ENCODE peak calls at places on chromosomes 3 and 15, in nine cellular contexts. E is activated T-helper 1 cell treated with anti-CD3 and anti-CD28 coated beads, Interleukin-12 subunit alpha, Interleukin-12 subunit beta, Interleukin-2, Interleukin-4 antibody, amounts not matched to agents 30 ng/mL and 10 ng/mL and 1 ng/mL, durations not matched to agents 14 hours and 24 hours and 36 hours; N is foreskin fibroblast; L is fibroblast of pulmonary artery; M is left cardiac atrium; W is substantia nigra; U is iPS DF 6.9; G is activated T-cell treated with anti-CD3 and anti-CD28 coated beads for 48 hours; T is effector memory CD4-positive, alpha-beta T cell. F is an unnamed sample.

GRCh38 chr15:25439456-25439836 is 622 bp upstream of the UBE3A start:
- DNase-seq in E (no peak), N (peak), L (peak), M (no peak), W (no peak), U (no peak), G (no peak), T (no peak), F (no peak)

GRCh38 chr15:62799037-62799436 is 243.5 kb upstream of the TPM1 start:
- DNase-seq in E (no peak), N (no peak), L (no peak), M (no peak), W (no peak), U (no peak), G (no peak), T (no peak), F (no peak)

GRCh38 chr15:92618121-92618520 is 37.5 kb downstream of the FAM174B start:
- DNase-seq in E (no peak), N (no peak), L (no peak), M (no peak), W (no peak), U (no peak), G (no peak), T (no peak), F (no peak)

GRCh38 chr3:66297917-66298316 is 77.1 kb downstream of the SLC25A26 start:
- DNase-seq in E (no peak), N (no peak), L (peak), M (no peak), W (no peak), U (no peak), G (no peak), T (no peak), F (no peak)

GRCh38 chr3:192901435-192901834 is 16.2 kb downstream of the MB21D2 start:
- DNase-seq in E (no peak), N (peak), L (peak), M (no peak), W (no peak), U (no peak), G (no peak), T (no peak), F (peak)

GRCh38 chr15:80179025-80179759 is 26.4 kb downstream of the FAH start:
- DNase-seq in E (no peak), N (peak), L (peak), M (no peak), W (no peak), U (no peak), G (no peak), T (no peak), F (peak)

GRCh38 chr3:170356596-170357175 is 829 bp upstream of the SKIL start:
- DNase-seq in E (peak), N (peak), L (peak), M (peak), W (peak), U (no peak), G (peak), T (peak), F (no peak)

GRCh38 chr3:66047321-66048050 is 8.8 kb upstream of the MAGI1 start:
- DNase-seq in E (no peak), N (peak), L (peak), M (peak), W (no peak), U (no peak), G (no peak), T (no peak), F (peak)

GRCh38 chr3:50165388-50166308 is 10.5 kb downstream of the SEMA3F start:
- DNase-seq in E (no peak), N (peak), L (peak), M (peak), W (peak), U (no peak), G (no peak), T (no peak), F (no peak)

GRCh38 chr3:47612178-47612577 is 33.5 kb upstream of the CSPG5 start:
- DNase-seq in E (no peak), N (peak), L (peak), M (no peak), W (no peak), U (no peak), G (no peak), T (no peak), F (peak)

GRCh38 chr15:68328485-68328884 is 50.9 kb downstream of the FEM1B start:
- DNase-seq in E (no peak), N (no peak), L (no peak), M (no peak), W (no peak), U (no peak), G (no peak), T (no peak), F (no peak)

GRCh38 chr3:73546961-73547360 is 77.8 kb downstream of the PDZRN3 start:
- DNase-seq in E (no peak), N (peak), L (peak), M (no peak), W (no peak), U (no peak), G (no peak), T (no peak), F (peak)

GRCh38 chr3:21942328-21942727 is 191.3 kb upstream of the ZNF385D start:
- DNase-seq in E (no peak), N (peak), L (peak), M (no peak), W (no peak), U (no peak), G (no peak), T (no peak), F (no peak)

GRCh38 chr15:40257656-40258450 is 19.0 kb downstream of the PAK6 start:
- DNase-seq in E (no peak), N (no peak), L (no peak), M (no peak), W (no peak), U (no peak), G (no peak), T (no peak), F (no peak)

GRCh38 chr15:63531586-63531985 is 27.2 kb downstream of the USP3 start:
- DNase-seq in E (no peak), N (no peak), L (no peak), M (no peak), W (no peak), U (no peak), G (no peak), T (no peak), F (no peak)

GRCh38 chr3:4571690-4572334 is 78.7 kb downstream of the ITPR1 start:
- DNase-seq in E (no peak), N (no peak), L (peak), M (no peak), W (no peak), U (no peak), G (no peak), T (no peak), F (no peak)

GRCh38 chr15:92848852-92849598 is 51.1 kb upstream of the CHD2 start:
- DNase-seq in E (peak), N (peak), L (peak), M (no peak), W (no peak), U (no peak), G (peak), T (peak), F (no peak)

GRCh38 chr15:76398702-76399101 is 62.1 kb downstream of the ISL2 start:
- DNase-seq in E (no peak), N (no peak), L (no peak), M (no peak), W (no peak), U (no peak), G (no peak), T (no peak), F (no peak)

GRCh38 chr3:187777331-187778046 is 32.2 kb upstream of the BCL6 start:
- DNase-seq in E (peak), N (peak), L (peak), M (no peak), W (no peak), U (no peak), G (no peak), T (peak), F (no peak)

GRCh38 chr3:146770301-146770700 is 165.2 kb upstream of the PLSCR5 start:
- DNase-seq in E (no peak), N (no peak), L (no peak), M (no peak), W (no peak), U (no peak), G (no peak), T (no peak), F (no peak)

GRCh38 chr3:136752046-136752326 is 192 bp downstream of the STAG1 start:
- DNase-seq in E (no peak), N (no peak), L (no peak), M (no peak), W (no peak), U (no peak), G (no peak), T (no peak), F (no peak)

GRCh38 chr3:126811530-126811929 is 107.5 kb downstream of the CHCHD6 start:
- DNase-seq in E (no peak), N (peak), L (peak), M (no peak), W (no peak), U (no peak), G (no peak), T (no peak), F (no peak)

GRCh38 chr15:32919749-32920414 is 202.1 kb downstream of the GREM1 start:
- DNase-seq in E (no peak), N (peak), L (peak), M (no peak), W (no peak), U (no peak), G (no peak), T (no peak), F (peak)

F was measured in amniotic stem cell.